ENCODE peak calls at places on chromosome 6, in nine cellular contexts. I, X, Y, P, A, H, W, B and U are unnamed samples.

GRCh38 chr6:90328004-90328403 is 31.4 kb upstream of the BACH2 start:
- DNase-seq in W (no peak), Y (no peak), A (no peak), I (no peak), H (no peak), B (no peak), P (peak; percentile 65), X (no peak), U (no peak)

GRCh38 chr6:169454204-169454871 is 200.7 kb upstream of the THBS2 start:
- DNase-seq in Y (no peak), P (no peak), I (no peak), X (no peak), A (peak; percentile 92), B (no peak), W (no peak), H (peak; percentile 85), U (no peak)

GRCh38 chr6:15588966-15589634 is 73.7 kb downstream of the DTNBP1 start:
- DNase-seq in B (no peak), H (no peak), A (peak; percentile 51), X (no peak), P (no peak), W (no peak), Y (no peak), I (no peak), U (no peak)

GRCh38 chr6:83708970-83709747 is at the start of gene SNAP91:
- DNase-seq in B (peak; percentile 67), H (peak; percentile 56), W (peak; percentile 47), Y (no peak), I (peak; percentile 50), P (no peak), X (no peak), A (no peak), U (peak; percentile 78)

GRCh38 chr6:108119212-108120141 is 44.9 kb upstream of the OSTM1 start:
- DNase-seq in W (no peak), X (no peak), H (no peak), A (no peak), Y (no peak), I (peak; percentile 49), B (no peak), P (no peak), U (no peak)

GRCh38 chr6:110618591-110619267 is 142.3 kb upstream of the SLC22A16 start:
- DNase-seq in W (no peak), A (no peak), Y (no peak), X (no peak), B (no peak), P (peak; percentile 21), H (no peak), I (no peak), U (no peak)

GRCh38 chr6:124870611-124871201 is 91.5 kb upstream of the RNF217 start:
- DNase-seq in H (no peak), W (no peak), P (peak; percentile 48), I (no peak), A (peak; percentile 30), B (no peak), Y (no peak), X (no peak), U (no peak)

GRCh38 chr6:137013738-137014602 is 30.8 kb downstream of the IL20RA start:
- DNase-seq in P (peak; percentile 67), X (no peak), H (no peak), A (peak; percentile 51), I (no peak), Y (no peak), W (no peak), B (no peak), U (no peak)

GRCh38 chr6:13526718-13527668 is 39.6 kb upstream of the GFOD1 start:
- DNase-seq in P (peak; percentile 18), Y (peak; percentile 29), H (peak; percentile 70), A (no peak), X (peak; percentile 57), W (peak; percentile 51), B (peak; percentile 89), I (peak; percentile 65), U (no peak)

GRCh38 chr6:9095671-9096260 is 660.4 kb upstream of the SLC35B3 start:
- DNase-seq in P (no peak), I (no peak), A (no peak), Y (no peak), B (no peak), X (no peak), H (no peak), W (no peak), U (no peak)

GRCh38 chr6:136923116-136923953 is 1.2 kb downstream of the SLC35D3 start:
- DNase-seq in A (no peak), P (no peak), X (no peak), W (no peak), B (no peak), Y (no peak), I (no peak), H (no peak), U (no peak)

GRCh38 chr6:100538086-100538485 is 73.4 kb upstream of the SIM1 start:
- DNase-seq in A (no peak), X (no peak), P (no peak), I (no peak), B (no peak), H (no peak), Y (no peak), W (no peak), U (no peak)

GRCh38 chr6:109349419-109349987 is 32.8 kb downstream of the CD164 start:
- DNase-seq in B (no peak), W (no peak), H (no peak), P (peak; percentile 36), A (peak; percentile 52), Y (no peak), X (peak; percentile 70), I (peak; percentile 51), U (no peak)

DNA sequence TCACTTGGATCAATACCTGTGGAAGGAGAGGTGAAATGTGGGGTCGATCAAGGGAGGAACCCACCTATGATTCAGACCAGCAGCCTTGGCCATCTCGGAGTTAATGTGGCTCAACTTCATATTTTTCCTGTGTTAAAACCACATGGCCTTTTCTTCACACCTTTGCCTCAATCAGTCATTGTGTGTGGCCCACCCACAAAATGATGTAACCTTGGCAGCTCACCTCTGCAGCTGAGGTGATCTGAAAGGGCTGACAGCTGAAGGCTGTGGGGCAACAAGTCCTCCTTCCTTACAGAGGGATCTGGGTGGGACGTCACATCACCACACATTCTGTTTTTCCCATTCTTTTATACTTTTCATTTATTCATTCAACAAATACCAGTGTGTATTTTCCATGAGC is 357.1 kb upstream of the HSF2 start:
- DNase-seq in Y (no peak), B (no peak), W (no peak), I (no peak), X (no peak), H (no peak), A (no peak), P (no peak), U (no peak)
- H3K27ac ChIP-seq in Y (peak overlapping the region; percentile 48), B (no peak overlapping the region), W (no peak overlapping the region), I (no peak overlapping the region), X (no peak overlapping the region), H (no peak overlapping the region), A (no peak overlapping the region), P (no peak overlapping the region), U (no peak overlapping the region)

GRCh38 chr6:150684161-150684560 is 84.5 kb downstream of the PLEKHG1 start:
- DNase-seq in H (no peak), P (no peak), B (no peak), W (no peak), Y (no peak), I (no peak), X (no peak), A (no peak), U (no peak)
- H3K27ac ChIP-seq in H (peak overlapping the region; percentile 20), P (no peak overlapping the region), B (peak overlapping the region; percentile 85), W (peak overlapping the region; percentile 82), Y (peak overlapping the region; percentile 85), I (peak overlapping the region; percentile 94), X (no peak overlapping the region), A (no peak overlapping the region), U (no peak overlapping the region)

DNA sequence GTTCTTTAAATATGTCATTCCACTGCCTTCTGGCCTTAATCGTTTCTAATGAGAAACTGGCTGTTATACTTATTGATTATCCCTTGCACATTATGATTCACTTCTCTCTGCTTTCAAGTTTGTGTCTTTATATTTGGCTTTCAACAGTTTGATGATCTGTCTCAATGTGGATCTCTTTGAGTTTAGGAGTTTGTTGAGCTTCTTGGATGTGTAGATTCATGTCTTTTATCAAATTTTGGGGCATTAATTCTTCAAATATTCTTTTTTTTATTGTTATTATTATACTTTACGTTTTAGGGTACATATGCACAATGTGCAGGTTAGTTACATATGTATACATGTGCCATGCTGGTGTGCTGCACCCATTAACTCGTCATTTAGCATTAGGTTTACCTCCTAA is 29.3 kb downstream of the ZBTB9 start:
- DNase-seq in A (no peak), P (no peak), W (no peak), I (no peak), H (no peak), X (no peak), Y (no peak), B (no peak), U (no peak)
- H3K27ac ChIP-seq in A (no peak overlapping the region), P (no peak overlapping the region), W (no peak overlapping the region), I (no peak overlapping the region), H (no peak overlapping the region), X (no peak overlapping the region), Y (no peak overlapping the region), B (no peak overlapping the region), U (no peak overlapping the region)

GRCh38 chr6:36684447-36684812 is 5.9 kb downstream of the CDKN1A start:
- DNase-seq in P (no peak), H (no peak), A (no peak), X (no peak), Y (no peak), B (no peak), W (no peak), I (no peak), U (no peak)

GRCh38 chr6:36685198-36685919 is 6.8 kb downstream of the CDKN1A start:
- DNase-seq in H (no peak), Y (no peak), B (no peak), P (no peak), W (no peak), X (no peak), A (no peak), I (no peak), U (no peak)

GRCh38 chr6:36683656-36684446 is 5.3 kb downstream of the CDKN1A start:
- DNase-seq in P (no peak), H (no peak), A (no peak), Y (no peak), I (peak; percentile 58), B (no peak), W (no peak), X (no peak), U (no peak)

GRCh38 chr6:36683145-36683655 is 4.7 kb downstream of the CDKN1A start:
- DNase-seq in I (no peak), A (no peak), X (no peak), P (no peak), H (no peak), W (no peak), Y (no peak), B (no peak), U (no peak)

DNA sequence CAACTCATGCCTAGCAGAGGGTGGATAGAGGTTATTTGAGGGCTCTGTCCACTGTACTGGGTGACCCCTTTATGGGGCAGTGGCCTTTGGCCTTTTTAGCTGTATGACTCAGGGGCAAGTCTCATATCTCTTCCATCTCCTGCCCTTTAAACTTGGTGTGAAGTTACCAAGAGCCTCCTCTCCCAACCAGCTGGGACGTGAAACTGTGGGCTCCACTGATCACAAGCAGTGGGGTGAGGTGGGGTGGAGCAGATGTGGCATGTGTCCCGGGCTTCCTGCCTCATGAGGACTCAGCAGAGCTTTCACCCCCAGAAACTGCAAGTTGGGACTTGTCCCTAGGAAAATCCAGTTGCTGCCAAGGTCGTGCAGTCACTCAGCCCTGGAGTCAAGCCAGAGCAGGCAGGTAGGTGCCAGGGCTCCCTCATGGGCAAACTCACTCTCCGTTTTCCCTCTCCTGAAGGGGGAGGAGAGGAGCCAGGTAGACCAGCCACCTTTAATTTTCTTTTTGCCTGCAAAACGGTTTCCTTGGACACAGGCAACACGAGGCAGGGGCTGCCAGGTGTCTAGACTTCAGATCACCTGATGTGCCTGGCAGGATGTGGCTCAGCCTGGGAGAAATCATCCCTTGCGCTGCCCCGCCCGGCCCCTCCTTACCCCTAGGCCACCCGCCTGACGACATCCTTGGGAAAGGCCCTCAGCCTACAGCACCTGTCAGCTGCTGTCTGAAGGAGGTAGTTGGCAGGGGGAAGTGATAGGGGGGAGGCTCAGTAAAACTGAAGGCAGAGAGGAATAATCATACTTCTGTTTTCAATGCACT is 4.0 kb downstream of the CDKN1A start:
- DNase-seq in W (peak; percentile 70), P (peak; percentile 83), I (peak; percentile 61), X (peak; percentile 85), Y (peak; percentile 52), A (no peak), B (peak; percentile 89), H (peak; percentile 72), U (no peak)
- H3K27ac ChIP-seq in W (no peak overlapping the region), P (peak overlapping the region; percentile 99), I (no peak overlapping the region), X (peak overlapping the region; percentile 76), Y (peak overlapping the region; percentile 58), A (no peak overlapping the region), B (peak overlapping the region; percentile 63), H (no peak overlapping the region), U (no peak overlapping the region)